ENCODE peak calls at places on chromosomes 4 and X, in five cellular contexts. J, O, Y, C and W are unnamed samples.

GRCh38 chrX:14554132-14554715 is 24.9 kb downstream of the GLRA2 start:
- DNase-seq in J (no peak), O (no peak), Y (no peak), C (no peak), W (no peak)

GRCh38 chr4:1577818-1578217 is 106.3 kb downstream of the FAM53A start:
- DNase-seq in J (no peak), O (no peak), Y (no peak), C (peak), W (no peak)

GRCh38 chr4:94934201-94934600 is 176.4 kb downstream of the BMPR1B start:
- DNase-seq in J (no peak), O (peak), Y (no peak), C (no peak), W (no peak)

GRCh38 chr4:99968330-99968729 is 18.3 kb upstream of the H2AZ1 start:
- DNase-seq in J (no peak), O (peak), Y (no peak), C (no peak), W (no peak)

GRCh38 chr4:105520819-105521790 is 31.3 kb upstream of the ARHGEF38 start:
- DNase-seq in J (peak), O (peak), Y (peak), C (peak), W (no peak)

GRCh38 chr4:4284827-4285618 is 4.9 kb downstream of the LYAR start:
- DNase-seq in J (no peak), O (peak), Y (no peak), C (no peak), W (no peak)

GRCh38 chr4:84319124-84319523 is 180.0 kb downstream of the NKX6-1 start:
- DNase-seq in J (no peak), O (peak), Y (no peak), C (no peak), W (no peak)

GRCh38 chr4:105092356-105092755 is 54.3 kb upstream of the TET2 start:
- DNase-seq in J (no peak), O (peak), Y (no peak), C (no peak), W (no peak)

GRCh38 chr4:98890698-98891097 is 38.2 kb downstream of the EIF4E start:
- DNase-seq in J (no peak), O (no peak), Y (no peak), C (no peak), W (no peak)

GRCh38 chrX:39936886-39937770 is 160.6 kb downstream of the BCOR start:
- DNase-seq in J (peak), O (no peak), Y (peak), C (no peak), W (no peak)

GRCh38 chr4:128700659-128701350 is 108.7 kb upstream of the JADE1 start:
- DNase-seq in J (no peak), O (peak), Y (no peak), C (no peak), W (no peak)

GRCh38 chr4:109729155-109729562 is 711 bp downstream of the PLA2G12A start:
- DNase-seq in J (peak), O (peak), Y (no peak), C (no peak), W (no peak)

GRCh38 chr4:88803600-88804096 is 106.0 kb upstream of the NAP1L5 start:
- DNase-seq in J (peak), O (peak), Y (no peak), C (no peak), W (no peak)

GRCh38 chr4:37446016-37446415 is 201.5 kb downstream of the NWD2 start:
- DNase-seq in J (no peak), O (peak), Y (no peak), C (no peak), W (no peak)

GRCh38 chr4:186906722-186907121 is 183.1 kb upstream of the FAT1 start:
- DNase-seq in J (no peak), O (no peak), Y (no peak), C (no peak), W (no peak)

GRCh38 chr4:25437951-25438350 is 60.9 kb downstream of the ANAPC4 start:
- DNase-seq in J (no peak), O (no peak), Y (no peak), C (no peak), W (no peak)

GRCh38 chr4:181784881-181785280 is 458.3 kb upstream of the TENM3 start:
- DNase-seq in J (no peak), O (no peak), Y (no peak), C (no peak), W (no peak)

GRCh38 chrX:136480383-136480782 is 7.4 kb upstream of the BRS3 start:
- DNase-seq in J (no peak), O (no peak), Y (no peak), C (no peak), W (no peak)

GRCh38 chr4:73251384-73251783 is 7.2 kb downstream of the ANKRD17 start:
- DNase-seq in J (no peak), O (no peak), Y (no peak), C (no peak), W (no peak)

GRCh38 chr4:122205687-122206086 is 53.6 kb downstream of the BLTP1 start:
- DNase-seq in J (no peak), O (no peak), Y (no peak), C (no peak), W (no peak)

GRCh38 chr4:175339100-175339707 is 421.0 kb downstream of the ADAM29 start:
- DNase-seq in J (no peak), O (peak), Y (no peak), C (no peak), W (no peak)

GRCh38 chr4:39390603-39391002 is 16.1 kb upstream of the KLB start:
- DNase-seq in J (no peak), O (no peak), Y (no peak), C (no peak), W (no peak)

GRCh38 chr4:182143086-182143821 is 99.9 kb upstream of the TENM3 start:
- DNase-seq in J (no peak), O (peak), Y (no peak), C (peak), W (no peak)

GRCh38 chrX:103941201-103941975 is 21.0 kb upstream of the TMSB15B start:
- DNase-seq in J (peak), O (peak), Y (no peak), C (no peak), W (no peak)

GRCh38 chrX:68416592-68416991 is 16.7 kb downstream of the OPHN1 start:
- DNase-seq in J (no peak), O (peak), Y (no peak), C (no peak), W (no peak)

GRCh38 chr4:37188100-37188499 is 56.4 kb upstream of the NWD2 start:
- DNase-seq in J (peak), O (no peak), Y (no peak), C (peak), W (no peak)

GRCh38 chr4:186297013-186297645 is 31.1 kb downstream of the F11 start:
- DNase-seq in J (peak), O (peak), Y (peak), C (no peak), W (no peak)

GRCh38 chr4:42750091-42750490 is 93.2 kb upstream of the ATP8A1 start:
- DNase-seq in J (peak), O (no peak), Y (peak), C (peak), W (no peak)

GRCh38 chrX:66676990-66677389 is 38.1 kb upstream of the EDA2R start:
- DNase-seq in J (no peak), O (peak), Y (no peak), C (no peak), W (no peak)

GRCh38 chr4:168978001-168978700 is 31.9 kb downstream of the CBR4 start:
- DNase-seq in J (no peak), O (peak), Y (no peak), C (no peak), W (no peak)

GRCh38 chr4:121217385-121217784 is 53.3 kb upstream of the TNIP3 start:
- DNase-seq in J (no peak), O (no peak), Y (no peak), C (no peak), W (no peak)

GRCh38 chrX:3348191-3348590 is 1.7 kb upstream of the MXRA5 start:
- DNase-seq in J (no peak), O (no peak), Y (no peak), C (no peak), W (no peak)
- TF ChIP-seq CTCF in J (no peak), O (no peak), Y (no peak), C (no peak), W (no peak)

GRCh38 chrX:151806967-151807540 is 72.5 kb downstream of the CNGA2 start:
- DNase-seq in J (no peak), O (no peak), Y (no peak), C (no peak), W (no peak)

GRCh38 chrX:151796576-151796975 is 62.0 kb downstream of the CNGA2 start:
- DNase-seq in J (no peak), O (no peak), Y (no peak), C (no peak), W (no peak)

GRCh38 chrX:151801980-151802379 is 67.4 kb downstream of the CNGA2 start:
- DNase-seq in J (no peak), O (no peak), Y (no peak), C (no peak), W (no peak)
- TF ChIP-seq CTCF in J (no peak), O (peak), Y (no peak), C (peak), W (no peak)

DNA sequence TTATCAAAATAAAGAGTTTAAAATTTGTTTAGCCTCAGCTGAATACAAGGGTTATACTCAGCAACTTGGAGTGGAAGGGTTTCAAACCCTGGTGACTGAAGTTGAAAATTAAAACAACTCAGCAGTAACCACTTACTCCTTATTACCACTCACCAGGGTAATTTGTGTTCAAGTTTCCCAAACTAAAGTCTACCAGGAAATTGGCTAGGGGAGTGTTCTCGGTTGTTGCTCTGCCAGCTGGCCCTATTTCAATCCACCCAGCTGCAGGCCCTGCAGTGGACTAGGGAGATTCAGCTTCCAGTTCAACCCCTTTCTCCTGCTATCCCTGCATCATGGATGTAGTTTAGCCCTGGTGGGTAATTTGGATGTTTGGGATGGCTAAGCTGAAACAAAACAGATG is 37.8 kb upstream of the EXOC1L start:
- DNase-seq in J (no peak), O (no peak), Y (no peak), C (no peak), W (no peak)
- TF ChIP-seq CTCF in J (no peak), O (no peak), Y (no peak), C (no peak), W (no peak)

DNA sequence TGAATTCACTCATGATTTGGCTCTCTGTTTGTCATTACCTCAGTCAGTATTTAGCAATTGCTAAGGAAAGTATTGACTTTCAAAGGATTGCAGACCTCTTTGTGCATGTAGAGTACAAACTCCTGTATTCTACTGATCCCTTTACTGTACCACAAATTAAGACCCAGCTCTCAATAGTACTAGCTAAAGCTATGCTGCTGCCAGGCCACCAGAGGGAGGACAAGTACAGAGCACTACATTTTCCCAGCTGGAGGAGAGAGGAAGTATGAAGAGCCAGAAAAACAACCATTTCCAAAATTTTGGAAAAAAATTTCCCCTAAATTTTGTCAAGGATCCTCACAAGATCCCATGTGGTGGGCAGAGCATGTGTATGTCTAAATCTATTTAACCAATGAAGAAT is 175.0 kb upstream of the MTMR8 start:
- DNase-seq in J (no peak), O (no peak), Y (no peak), C (peak), W (no peak)
- TF ChIP-seq CTCF in J (no peak), O (no peak), Y (no peak), C (peak), W (peak)

GRCh38 chr4:46886711-46887110 is 22.3 kb downstream of the COX7B2 start:
- DNase-seq in J (peak), O (peak), Y (peak), C (no peak), W (no peak)
- TF ChIP-seq CTCF in J (peak), O (peak), Y (no peak), C (peak), W (peak)

DNA sequence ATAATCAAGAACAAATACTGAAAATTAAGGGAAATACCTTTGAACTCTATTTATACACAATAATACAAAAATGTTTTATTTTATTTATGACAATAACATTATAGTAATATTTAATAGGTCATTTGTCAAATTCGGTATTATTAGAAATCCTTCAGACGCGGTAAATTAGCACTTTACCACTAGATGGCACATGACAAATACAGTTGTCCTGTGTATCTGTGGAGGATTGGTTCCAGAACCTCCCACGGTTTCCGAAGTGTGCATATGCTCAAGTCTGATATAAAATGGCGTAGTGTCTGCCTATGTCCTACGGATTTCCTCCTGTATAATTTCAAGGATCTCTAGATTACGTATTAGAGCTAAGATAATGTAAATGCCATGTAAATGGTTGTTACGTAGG is 8.1 kb upstream of the LINC00632 start:
- DNase-seq in J (peak), O (peak), Y (no peak), C (no peak), W (no peak)
- TF ChIP-seq CTCF in J (peak), O (peak), Y (no peak), C (peak), W (peak)

GRCh38 chr4:152529880-152530279 is 6.0 kb downstream of the FBXW7 start:
- DNase-seq in J (no peak), O (no peak), Y (no peak), C (no peak), W (no peak)
- TF ChIP-seq CTCF in J (no peak), O (no peak), Y (no peak), C (no peak), W (no peak)

GRCh38 chr4:153346563-153346962 is 2.1 kb downstream of the MND1 start:
- DNase-seq in J (no peak), O (no peak), Y (no peak), C (peak), W (no peak)
- TF ChIP-seq CTCF in J (no peak), O (peak), Y (no peak), C (peak), W (no peak)